ENCODE peak calls at places on chromosomes 12 and 14, in ten cellular contexts. One of them, this sample, is unnamed. For H3K9me3, the result is how much of the 10 kb centered on the place peaks cover.

GRCh38 chr12:54980341-54980740 is 4.2 kb downstream of the TESPA1 start:
- DNase-seq in CD4-positive, alpha-beta T cell: peak
- DNase-seq in heart left ventricle: no peak
- DNase-seq in astrocyte: no peak
- DNase-seq in H1: no peak
- DNase-seq in A549: no peak
- DNase-seq in body of pancreas: no peak
- DNase-seq in spleen: no peak
- DNase-seq in neuronal stem cell: no peak
- DNase-seq in PC-3: no peak
- DNase-seq in this sample: no peak

GRCh38 chr12:101066489-101066888 is 143.5 kb downstream of the SLC5A8 start:
- DNase-seq in CD4-positive, alpha-beta T cell: no peak
- DNase-seq in heart left ventricle: no peak
- DNase-seq in astrocyte: no peak
- DNase-seq in H1: no peak
- DNase-seq in A549: no peak
- DNase-seq in body of pancreas: no peak
- DNase-seq in spleen: no peak
- DNase-seq in neuronal stem cell: no peak
- DNase-seq in PC-3: no peak
- DNase-seq in this sample: no peak

GRCh38 chr12:93990832-93991748 is 157.3 kb upstream of the PLXNC1 start:
- DNase-seq in CD4-positive, alpha-beta T cell: no peak
- DNase-seq in heart left ventricle: peak
- DNase-seq in astrocyte: peak
- DNase-seq in H1: peak
- DNase-seq in A549: no peak
- DNase-seq in body of pancreas: peak
- DNase-seq in spleen: no peak
- DNase-seq in neuronal stem cell: peak
- DNase-seq in PC-3: no peak
- DNase-seq in this sample: no peak

GRCh38 chr14:106051790-106052189 is 525.4 kb downstream of the TMEM121 start:
- DNase-seq in CD4-positive, alpha-beta T cell: no peak
- DNase-seq in heart left ventricle: no peak
- DNase-seq in astrocyte: no peak
- DNase-seq in H1: no peak
- DNase-seq in A549: no peak
- DNase-seq in body of pancreas: no peak
- DNase-seq in spleen: no peak
- DNase-seq in neuronal stem cell: no peak
- DNase-seq in PC-3: no peak
- DNase-seq in this sample: no peak

GRCh38 chr14:100554082-100554677 is 33.0 kb downstream of the BEGAIN start:
- DNase-seq in CD4-positive, alpha-beta T cell: no peak
- DNase-seq in heart left ventricle: peak
- DNase-seq in astrocyte: no peak
- DNase-seq in H1: no peak
- DNase-seq in A549: no peak
- DNase-seq in body of pancreas: no peak
- DNase-seq in spleen: no peak
- DNase-seq in neuronal stem cell: no peak
- DNase-seq in PC-3: no peak
- DNase-seq in this sample: no peak

GRCh38 chr12:68565391-68565903 is 45.3 kb upstream of the RAP1B start:
- DNase-seq in CD4-positive, alpha-beta T cell: no peak
- DNase-seq in heart left ventricle: no peak
- DNase-seq in astrocyte: peak
- DNase-seq in H1: no peak
- DNase-seq in A549: no peak
- DNase-seq in body of pancreas: no peak
- DNase-seq in spleen: no peak
- DNase-seq in neuronal stem cell: no peak
- DNase-seq in PC-3: peak
- DNase-seq in this sample: no peak

GRCh38 chr12:26122681-26123481 is 2.0 kb downstream of the BHLHE41 start:
- DNase-seq in CD4-positive, alpha-beta T cell: peak
- DNase-seq in heart left ventricle: peak
- DNase-seq in astrocyte: peak
- DNase-seq in H1: peak
- DNase-seq in A549: peak
- DNase-seq in body of pancreas: peak
- DNase-seq in spleen: peak
- DNase-seq in neuronal stem cell: peak
- DNase-seq in PC-3: peak
- DNase-seq in this sample: no peak

GRCh38 chr12:7354521-7354920 is 50.6 kb downstream of the ACSM4 start:
- DNase-seq in CD4-positive, alpha-beta T cell: no peak
- DNase-seq in heart left ventricle: no peak
- DNase-seq in astrocyte: no peak
- DNase-seq in H1: no peak
- DNase-seq in A549: no peak
- DNase-seq in body of pancreas: peak
- DNase-seq in spleen: no peak
- DNase-seq in neuronal stem cell: no peak
- DNase-seq in PC-3: peak
- DNase-seq in this sample: no peak

GRCh38 chr12:114760151-114760877 is 76.3 kb upstream of the TBX3 start:
- DNase-seq in CD4-positive, alpha-beta T cell: no peak
- DNase-seq in heart left ventricle: no peak
- DNase-seq in astrocyte: no peak
- DNase-seq in H1: no peak
- DNase-seq in A549: no peak
- DNase-seq in body of pancreas: no peak
- DNase-seq in spleen: no peak
- DNase-seq in neuronal stem cell: no peak
- DNase-seq in PC-3: peak
- DNase-seq in this sample: no peak

GRCh38 chr14:91229743-91230200 is 14.7 kb downstream of the GPR68 start:
- DNase-seq in CD4-positive, alpha-beta T cell: peak
- DNase-seq in heart left ventricle: no peak
- DNase-seq in astrocyte: peak
- DNase-seq in H1: no peak
- DNase-seq in A549: no peak
- DNase-seq in body of pancreas: no peak
- DNase-seq in spleen: peak
- DNase-seq in neuronal stem cell: no peak
- DNase-seq in PC-3: peak
- DNase-seq in this sample: no peak

GRCh38 chr14:25833341-25834121 is 764.3 kb downstream of the NOVA1 start:
- DNase-seq in CD4-positive, alpha-beta T cell: no peak
- DNase-seq in heart left ventricle: no peak
- DNase-seq in astrocyte: peak
- DNase-seq in H1: peak
- DNase-seq in A549: no peak
- DNase-seq in body of pancreas: peak
- DNase-seq in spleen: no peak
- DNase-seq in neuronal stem cell: peak
- DNase-seq in PC-3: peak
- DNase-seq in this sample: no peak

GRCh38 chr12:66598081-66598480 is 80.8 kb downstream of the GRIP1 start:
- DNase-seq in CD4-positive, alpha-beta T cell: no peak
- DNase-seq in heart left ventricle: no peak
- DNase-seq in astrocyte: no peak
- DNase-seq in H1: no peak
- DNase-seq in A549: no peak
- DNase-seq in body of pancreas: no peak
- DNase-seq in spleen: no peak
- DNase-seq in neuronal stem cell: no peak
- DNase-seq in PC-3: no peak
- DNase-seq in this sample: no peak

GRCh38 chr12:41274643-41275042 is 86.5 kb downstream of the PDZRN4 start:
- DNase-seq in CD4-positive, alpha-beta T cell: no peak
- DNase-seq in heart left ventricle: no peak
- DNase-seq in astrocyte: peak
- DNase-seq in H1: no peak
- DNase-seq in A549: no peak
- DNase-seq in body of pancreas: no peak
- DNase-seq in spleen: no peak
- DNase-seq in neuronal stem cell: no peak
- DNase-seq in PC-3: no peak
- DNase-seq in this sample: no peak

GRCh38 chr12:107843351-107844311 is 69.1 kb downstream of the ASCL4 start:
- DNase-seq in CD4-positive, alpha-beta T cell: no peak
- DNase-seq in heart left ventricle: no peak
- DNase-seq in astrocyte: peak
- DNase-seq in H1: peak
- DNase-seq in A549: no peak
- DNase-seq in body of pancreas: no peak
- DNase-seq in spleen: no peak
- DNase-seq in neuronal stem cell: peak
- DNase-seq in PC-3: no peak
- DNase-seq in this sample: no peak

GRCh38 chr12:112466835-112467234 is 48.1 kb downstream of the PTPN11 start:
- DNase-seq in CD4-positive, alpha-beta T cell: no peak
- DNase-seq in heart left ventricle: no peak
- DNase-seq in astrocyte: no peak
- DNase-seq in H1: no peak
- DNase-seq in A549: no peak
- DNase-seq in body of pancreas: no peak
- DNase-seq in spleen: no peak
- DNase-seq in neuronal stem cell: no peak
- DNase-seq in PC-3: no peak
- DNase-seq in this sample: no peak
- H3K9me3 ChIP-seq in CD4-positive, alpha-beta T cell: under half
- H3K9me3 ChIP-seq in heart left ventricle: under half
- H3K9me3 ChIP-seq in astrocyte: under half
- H3K9me3 ChIP-seq in H1: under half
- H3K9me3 ChIP-seq in A549: under half
- H3K9me3 ChIP-seq in body of pancreas: under half
- H3K9me3 ChIP-seq in spleen: under half
- H3K9me3 ChIP-seq in neuronal stem cell: under half
- H3K9me3 ChIP-seq in PC-3: under half
- H3K9me3 ChIP-seq in this sample: under half

GRCh38 chr14:98964171-98964570 is 307.8 kb downstream of the BCL11B start:
- DNase-seq in CD4-positive, alpha-beta T cell: no peak
- DNase-seq in heart left ventricle: no peak
- DNase-seq in astrocyte: no peak
- DNase-seq in H1: peak
- DNase-seq in A549: no peak
- DNase-seq in body of pancreas: no peak
- DNase-seq in spleen: no peak
- DNase-seq in neuronal stem cell: no peak
- DNase-seq in PC-3: no peak
- DNase-seq in this sample: no peak
- H3K9me3 ChIP-seq in CD4-positive, alpha-beta T cell: under half
- H3K9me3 ChIP-seq in heart left ventricle: under half
- H3K9me3 ChIP-seq in astrocyte: under half
- H3K9me3 ChIP-seq in H1: under half
- H3K9me3 ChIP-seq in A549: under half
- H3K9me3 ChIP-seq in body of pancreas: under half
- H3K9me3 ChIP-seq in spleen: under half
- H3K9me3 ChIP-seq in neuronal stem cell: under half
- H3K9me3 ChIP-seq in PC-3: under half
- H3K9me3 ChIP-seq in this sample: under half

GRCh38 chr14:36514278-36515104 is 5.5 kb downstream of the NKX2-1 start:
- DNase-seq in CD4-positive, alpha-beta T cell: no peak
- DNase-seq in heart left ventricle: no peak
- DNase-seq in astrocyte: peak
- DNase-seq in H1: peak
- DNase-seq in A549: no peak
- DNase-seq in body of pancreas: no peak
- DNase-seq in spleen: no peak
- DNase-seq in neuronal stem cell: no peak
- DNase-seq in PC-3: no peak
- DNase-seq in this sample: peak

GRCh38 chr14:36511981-36512584 is 7.9 kb downstream of the NKX2-1 start:
- DNase-seq in CD4-positive, alpha-beta T cell: no peak
- DNase-seq in heart left ventricle: no peak
- DNase-seq in astrocyte: no peak
- DNase-seq in H1: no peak
- DNase-seq in A549: no peak
- DNase-seq in body of pancreas: no peak
- DNase-seq in spleen: no peak
- DNase-seq in neuronal stem cell: no peak
- DNase-seq in PC-3: no peak
- DNase-seq in this sample: no peak

GRCh38 chr14:36513451-36514277 is 6.4 kb downstream of the NKX2-1 start:
- DNase-seq in CD4-positive, alpha-beta T cell: no peak
- DNase-seq in heart left ventricle: no peak
- DNase-seq in astrocyte: no peak
- DNase-seq in H1: peak
- DNase-seq in A549: no peak
- DNase-seq in body of pancreas: no peak
- DNase-seq in spleen: no peak
- DNase-seq in neuronal stem cell: no peak
- DNase-seq in PC-3: no peak
- DNase-seq in this sample: peak

GRCh38 chr14:36512585-36513003 is 7.4 kb downstream of the NKX2-1 start:
- DNase-seq in CD4-positive, alpha-beta T cell: no peak
- DNase-seq in heart left ventricle: no peak
- DNase-seq in astrocyte: no peak
- DNase-seq in H1: no peak
- DNase-seq in A549: no peak
- DNase-seq in body of pancreas: no peak
- DNase-seq in spleen: no peak
- DNase-seq in neuronal stem cell: no peak
- DNase-seq in PC-3: no peak
- DNase-seq in this sample: no peak

DNA sequence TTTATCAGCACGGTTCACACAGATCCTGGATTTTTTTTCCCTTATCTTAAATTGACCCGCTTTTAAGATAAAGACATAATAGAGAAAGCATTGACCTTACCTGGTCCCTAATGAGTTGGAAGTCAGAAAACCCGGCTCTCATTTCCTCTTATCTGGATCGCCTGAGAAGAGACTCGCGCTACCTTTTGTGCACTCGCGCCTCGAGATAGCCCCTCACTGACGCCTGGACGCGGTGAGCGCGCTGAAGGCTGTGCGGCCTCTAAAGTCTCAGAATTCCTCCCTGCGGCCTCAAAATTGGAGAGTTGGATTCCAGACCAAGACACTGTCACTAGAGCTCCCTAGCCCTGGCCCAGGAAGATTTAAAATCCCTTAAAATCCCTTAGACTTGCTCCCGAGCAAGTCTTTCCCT is 7.0 kb downstream of the NKX2-1 start:
- DNase-seq in CD4-positive, alpha-beta T cell: no peak
- DNase-seq in heart left ventricle: no peak
- DNase-seq in astrocyte: no peak
- DNase-seq in H1: no peak
- DNase-seq in A549: no peak
- DNase-seq in body of pancreas: no peak
- DNase-seq in spleen: no peak
- DNase-seq in neuronal stem cell: no peak
- DNase-seq in PC-3: no peak
- DNase-seq in this sample: no peak
- H3K9me3 ChIP-seq in CD4-positive, alpha-beta T cell: under half
- H3K9me3 ChIP-seq in heart left ventricle: under half
- H3K9me3 ChIP-seq in astrocyte: under half
- H3K9me3 ChIP-seq in H1: under half
- H3K9me3 ChIP-seq in A549: under half
- H3K9me3 ChIP-seq in body of pancreas: under half
- H3K9me3 ChIP-seq in spleen: under half
- H3K9me3 ChIP-seq in neuronal stem cell: under half
- H3K9me3 ChIP-seq in PC-3: under half
- H3K9me3 ChIP-seq in this sample: under half

DNA sequence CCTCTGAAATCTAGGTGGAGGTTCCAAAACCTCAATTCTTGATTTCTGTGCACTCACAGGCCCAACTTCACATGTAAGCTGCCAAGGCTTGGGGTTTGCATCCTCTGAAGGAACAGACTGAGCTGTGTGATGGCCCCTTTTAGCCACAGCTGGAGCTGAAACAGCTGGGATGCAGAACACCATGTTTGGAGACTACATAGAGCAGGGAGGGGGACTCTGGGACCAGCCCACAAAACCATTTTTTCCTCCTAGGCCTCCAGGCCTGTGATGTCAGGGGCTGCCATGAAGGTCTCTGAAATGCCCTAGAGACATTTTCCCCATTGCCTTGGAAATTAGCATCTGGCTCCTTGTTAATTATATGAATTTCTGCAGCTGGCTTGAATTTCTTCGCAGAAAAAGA is 1025.9 kb upstream of the NOVA1 start:
- DNase-seq in CD4-positive, alpha-beta T cell: no peak
- DNase-seq in heart left ventricle: no peak
- DNase-seq in astrocyte: no peak
- DNase-seq in H1: no peak
- DNase-seq in A549: no peak
- DNase-seq in body of pancreas: no peak
- DNase-seq in spleen: no peak
- DNase-seq in neuronal stem cell: no peak
- DNase-seq in PC-3: no peak
- DNase-seq in this sample: no peak
- H3K9me3 ChIP-seq in CD4-positive, alpha-beta T cell: under half
- H3K9me3 ChIP-seq in heart left ventricle: under half
- H3K9me3 ChIP-seq in astrocyte: under half
- H3K9me3 ChIP-seq in H1: under half
- H3K9me3 ChIP-seq in A549: under half
- H3K9me3 ChIP-seq in body of pancreas: under half
- H3K9me3 ChIP-seq in spleen: under half
- H3K9me3 ChIP-seq in neuronal stem cell: under half
- H3K9me3 ChIP-seq in PC-3: under half
- H3K9me3 ChIP-seq in this sample: under half

This sample was measured in RWPE2.